ENCODE peak calls at places on chromosomes 12 and 14, in five cellular contexts. F, D, G, M and S are unnamed samples.

GRCh38 chr14:91867316-91867988 is at the start of gene TC2N:
- DNase-seq in F (no peak), D (no peak), G (no peak), M (no peak), S (peak; percentile 56)

GRCh38 chr12:130714091-130714590 is 2.0 kb downstream of the RIMBP2 start:
- DNase-seq in F (no peak), D (peak; percentile 50), G (peak; percentile 17), M (no peak), S (no peak)

GRCh38 chr12:95663525-95663924 is 112.2 kb upstream of the USP44 start:
- DNase-seq in F (no peak), D (no peak), G (no peak), M (peak; percentile 4), S (no peak)

GRCh38 chr12:67386869-67387570 is 117.9 kb downstream of the CAND1 start:
- DNase-seq in F (no peak), D (no peak), G (no peak), M (no peak), S (no peak)

GRCh38 chr14:81453166-81453766 is 53.1 kb upstream of the STON2 start:
- DNase-seq in F (no peak), D (peak; percentile 67), G (peak; percentile 63), M (peak; percentile 53), S (peak; percentile 46)

GRCh38 chr12:122079532-122080081 is 1.1 kb downstream of the MLXIP start:
- DNase-seq in F (no peak), D (peak; percentile 33), G (no peak), M (no peak), S (no peak)

GRCh38 chr14:44030963-44031362 is 476.1 kb downstream of the FSCB start:
- DNase-seq in F (no peak), D (no peak), G (no peak), M (no peak), S (no peak)

GRCh38 chr12:40107803-40108620 is 2.1 kb upstream of the SLC2A13 start:
- DNase-seq in F (no peak), D (no peak), G (no peak), M (no peak), S (no peak)

GRCh38 chr14:23644195-23644918 is 8.2 kb downstream of the DHRS2 start:
- DNase-seq in F (no peak), D (no peak), G (no peak), M (no peak), S (no peak)

GRCh38 chr12:45517360-45517759 is 212.1 kb upstream of the ARID2 start:
- DNase-seq in F (no peak), D (no peak), G (no peak), M (no peak), S (no peak)

DNA sequence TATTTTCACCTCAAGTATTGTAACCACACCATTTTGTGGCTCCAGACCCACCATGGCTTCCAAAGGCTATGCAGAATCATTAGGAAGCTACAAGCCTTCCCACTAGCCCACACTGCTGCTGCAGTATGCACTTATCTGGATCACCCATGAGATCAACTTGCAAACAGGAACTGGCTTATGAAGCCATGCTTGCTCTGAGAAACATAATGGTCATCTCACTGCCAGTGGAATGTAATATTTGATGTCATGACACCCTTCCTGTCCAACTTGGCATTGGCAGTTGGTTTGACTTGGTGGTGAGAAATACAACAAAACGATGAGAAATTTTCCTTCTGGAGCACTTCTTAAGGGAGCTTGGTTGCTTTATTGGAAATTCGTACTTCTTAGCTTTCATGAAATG is 69.3 kb upstream of the FRMD6 start:
- DNase-seq in F (no peak), D (no peak), G (no peak), M (peak; percentile 39), S (no peak)
- H3K27ac ChIP-seq in F (no peak overlapping the region), D (no peak overlapping the region), G (no peak overlapping the region), M (no peak overlapping the region), S (no peak overlapping the region)

GRCh38 chr12:724194-724855 is 28.1 kb upstream of the WNK1 start:
- DNase-seq in F (no peak), D (no peak), G (no peak), M (no peak), S (no peak)
- H3K4me1 ChIP-seq in F (no peaks in the 10 kb centered on the region), D (no peaks in the 10 kb centered on the region), G (peaks cover under 1% of the 10 kb centered on the region), M (no peaks in the 10 kb centered on the region), S (peaks cover 26% of the 10 kb centered on the region)

DNA sequence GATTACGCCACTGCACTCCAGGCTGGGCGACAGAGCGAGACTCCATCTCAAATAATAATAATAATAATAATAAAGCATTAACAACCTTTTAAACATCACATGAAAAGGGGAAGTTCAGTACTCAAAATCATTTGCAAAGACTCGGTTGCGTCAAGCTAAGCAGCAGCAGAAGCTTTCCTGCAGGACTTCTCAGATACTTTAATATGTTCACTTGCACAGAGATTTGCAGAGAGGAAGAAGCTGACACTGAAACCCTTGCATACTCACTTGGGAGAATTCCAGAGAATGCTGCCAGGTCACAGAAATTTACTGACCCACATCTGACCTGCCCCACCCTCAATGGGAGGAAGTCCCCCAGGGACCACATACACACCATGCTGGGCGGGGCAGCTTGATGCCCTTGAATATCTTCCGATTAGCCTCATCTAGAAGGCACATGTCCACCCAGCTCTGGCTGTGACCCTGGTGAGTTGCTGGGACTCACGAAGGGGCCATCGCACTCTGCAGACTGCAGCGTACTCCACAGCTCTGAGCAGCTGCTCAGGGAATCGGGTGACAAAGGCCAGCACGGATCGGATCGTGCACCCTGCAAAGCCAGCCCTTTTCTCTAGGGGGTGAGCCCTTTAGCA is 83.3 kb downstream of the ITPK1 start:
- DNase-seq in F (no peak), D (no peak), G (no peak), M (no peak), S (no peak)
- H3K27ac ChIP-seq in F (no peak overlapping the region), D (no peak overlapping the region), G (no peak overlapping the region), M (no peak overlapping the region), S (no peak overlapping the region)

GRCh38 chr12:102484017-102484731 is 3.8 kb upstream of the IGF1 start:
- DNase-seq in F (peak; percentile 39), D (peak; percentile 59), G (peak; percentile 52), M (peak; percentile 39), S (peak; percentile 32)
- H3K4me1 ChIP-seq in F (no peaks in the 10 kb centered on the region), D (peaks cover 37% of the 10 kb centered on the region), G (no peaks in the 10 kb centered on the region), M (no peaks in the 10 kb centered on the region), S (peaks cover 5% of the 10 kb centered on the region)

DNA sequence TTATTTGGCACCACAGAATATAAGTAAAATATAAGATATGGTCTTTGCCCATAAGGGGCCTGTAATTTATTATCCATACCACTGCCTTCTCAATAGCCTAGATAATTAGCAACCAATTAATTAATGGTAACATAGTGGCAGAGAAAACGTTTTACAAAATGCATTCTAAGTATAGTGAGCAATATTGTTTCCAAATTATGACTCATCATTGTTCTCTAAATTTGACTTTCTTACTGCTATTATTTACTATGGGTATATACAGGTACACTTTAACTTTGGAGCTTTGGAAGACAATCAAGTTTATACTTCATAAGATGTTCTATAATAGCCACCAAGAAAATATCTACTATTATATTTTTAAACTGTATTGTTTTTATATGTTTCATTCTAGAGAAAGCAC is 26.7 kb downstream of the DCP1B start:
- DNase-seq in F (no peak), D (no peak), G (no peak), M (no peak), S (no peak)
- H3K27ac ChIP-seq in F (no peak overlapping the region), D (no peak overlapping the region), G (no peak overlapping the region), M (no peak overlapping the region), S (no peak overlapping the region)

DNA sequence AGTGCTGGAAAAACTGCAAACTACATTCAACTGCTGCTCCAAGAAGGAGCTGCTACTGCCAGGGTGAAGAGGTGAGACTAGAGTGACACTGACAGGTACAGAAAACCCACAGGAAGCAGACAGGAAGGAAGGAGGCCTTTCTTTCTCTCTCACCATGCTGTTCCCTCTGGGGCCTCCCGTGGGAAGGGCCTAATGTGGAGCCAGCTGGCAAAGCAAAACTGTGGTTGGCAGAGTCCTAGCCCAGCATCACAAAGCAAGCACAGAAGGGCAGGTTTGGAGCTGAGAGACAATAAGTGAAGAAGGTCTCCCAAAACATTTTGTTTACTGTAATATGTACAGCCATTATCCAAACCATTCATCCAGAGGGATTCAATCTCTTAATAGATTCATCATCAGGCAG is 122.5 kb upstream of the MAX start:
- DNase-seq in F (no peak), D (peak; percentile 25), G (peak; percentile 76), M (no peak), S (no peak)
- H3K4me1 ChIP-seq in F (peaks cover 5% of the 10 kb centered on the region), D (peaks cover 5% of the 10 kb centered on the region), G (peaks cover 63% of the 10 kb centered on the region), M (peaks cover 7% of the 10 kb centered on the region), S (peaks cover 4% of the 10 kb centered on the region)

GRCh38 chr12:116712458-116713303 is 25.2 kb downstream of the SPRING1 start:
- DNase-seq in F (no peak), D (no peak), G (no peak), M (no peak), S (no peak)
- H3K27ac ChIP-seq in F (no peak overlapping the region), D (peak overlapping the region; percentile 36), G (no peak overlapping the region), M (no peak overlapping the region), S (no peak overlapping the region)

DNA sequence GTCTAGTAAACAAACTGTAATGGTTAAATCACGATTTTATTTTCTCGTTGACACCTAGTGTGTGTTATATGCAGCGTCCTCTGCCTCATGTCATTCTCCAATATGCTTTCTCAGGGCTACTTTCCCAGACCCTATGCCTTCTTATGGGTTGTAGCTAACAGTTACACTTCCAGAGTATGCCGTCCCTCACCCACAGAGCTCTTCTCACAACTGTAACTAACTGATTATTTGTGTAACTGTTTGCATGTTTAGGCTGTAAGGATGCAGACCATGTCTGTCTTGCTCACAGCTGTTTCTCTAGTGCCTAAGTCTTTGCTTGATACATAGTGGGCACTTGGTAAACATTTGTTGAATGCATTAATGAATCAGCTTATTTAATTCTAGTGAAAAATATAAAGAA is 417.5 kb downstream of the ZFP36L1 start:
- DNase-seq in F (no peak), D (no peak), G (no peak), M (no peak), S (no peak)
- H3K4me1 ChIP-seq in F (peaks cover 19% of the 10 kb centered on the region), D (no peaks in the 10 kb centered on the region), G (no peaks in the 10 kb centered on the region), M (no peaks in the 10 kb centered on the region), S (no peaks in the 10 kb centered on the region)